ENCODE peak calls at places on chromosome 15, in six cellular contexts. One of them, this sample, is unnamed.

GRCh38 chr15:70430029-70430428 is 332.3 kb upstream of the TLE3 start:
- DNase-seq in K562: no peak
- DNase-seq in SK-N-SH: no peak
- DNase-seq in GM12878: no peak
- DNase-seq in HepG2: no peak
- DNase-seq in HCT116: no peak
- DNase-seq in this sample: no peak

GRCh38 chr15:94620632-94621031 is 389.3 kb downstream of the MCTP2 start:
- DNase-seq in K562: no peak
- DNase-seq in SK-N-SH: no peak
- DNase-seq in GM12878: no peak
- DNase-seq in HepG2: no peak
- DNase-seq in HCT116: no peak
- DNase-seq in this sample: no peak

GRCh38 chr15:82533801-82534200 is 6.5 kb downstream of the RPS17 start:
- DNase-seq in K562: peak
- DNase-seq in SK-N-SH: no peak
- DNase-seq in GM12878: no peak
- DNase-seq in HepG2: no peak
- DNase-seq in HCT116: no peak
- DNase-seq in this sample: no peak

GRCh38 chr15:65829150-65829764 is 37.2 kb upstream of the DENND4A start:
- DNase-seq in K562: peak
- DNase-seq in SK-N-SH: peak
- DNase-seq in GM12878: no peak
- DNase-seq in HepG2: peak
- DNase-seq in HCT116: peak
- DNase-seq in this sample: peak

GRCh38 chr15:62644874-62645755 is 397.4 kb upstream of the TPM1 start:
- DNase-seq in K562: no peak
- DNase-seq in SK-N-SH: no peak
- DNase-seq in GM12878: no peak
- DNase-seq in HepG2: peak
- DNase-seq in HCT116: no peak
- DNase-seq in this sample: no peak

GRCh38 chr15:40960151-40960885 is 7.0 kb downstream of the CHAC1 start:
- DNase-seq in K562: no peak
- DNase-seq in SK-N-SH: no peak
- DNase-seq in GM12878: no peak
- DNase-seq in HepG2: no peak
- DNase-seq in HCT116: no peak
- DNase-seq in this sample: no peak

GRCh38 chr15:65371976-65372786 is 5.6 kb downstream of the IGDCC3 start:
- DNase-seq in K562: no peak
- DNase-seq in SK-N-SH: no peak
- DNase-seq in GM12878: no peak
- DNase-seq in HepG2: no peak
- DNase-seq in HCT116: no peak
- DNase-seq in this sample: no peak

GRCh38 chr15:79680721-79681120 is 216.1 kb downstream of the MTHFS start:
- DNase-seq in K562: no peak
- DNase-seq in SK-N-SH: no peak
- DNase-seq in GM12878: peak
- DNase-seq in HepG2: no peak
- DNase-seq in HCT116: no peak
- DNase-seq in this sample: peak

GRCh38 chr15:96342611-96343528 is 12.4 kb downstream of the NR2F2 start:
- DNase-seq in K562: no peak
- DNase-seq in SK-N-SH: no peak
- DNase-seq in GM12878: no peak
- DNase-seq in HepG2: no peak
- DNase-seq in HCT116: no peak
- DNase-seq in this sample: no peak

GRCh38 chr15:58677426-58677825 is 72.1 kb downstream of the ADAM10 start:
- DNase-seq in K562: no peak
- DNase-seq in SK-N-SH: no peak
- DNase-seq in GM12878: no peak
- DNase-seq in HepG2: no peak
- DNase-seq in HCT116: no peak
- DNase-seq in this sample: no peak

GRCh38 chr15:79004336-79004735 is 59.5 kb upstream of the CTSH start:
- DNase-seq in K562: peak
- DNase-seq in SK-N-SH: no peak
- DNase-seq in GM12878: peak
- DNase-seq in HepG2: peak
- DNase-seq in HCT116: peak
- DNase-seq in this sample: peak

GRCh38 chr15:31042731-31043130 is 51.3 kb upstream of the MTMR10 start:
- DNase-seq in K562: no peak
- DNase-seq in SK-N-SH: no peak
- DNase-seq in GM12878: no peak
- DNase-seq in HepG2: no peak
- DNase-seq in HCT116: no peak
- DNase-seq in this sample: no peak

GRCh38 chr15:71634820-71635219 is 175.5 kb upstream of the NR2E3 start:
- DNase-seq in K562: no peak
- DNase-seq in SK-N-SH: peak
- DNase-seq in GM12878: no peak
- DNase-seq in HepG2: no peak
- DNase-seq in HCT116: no peak
- DNase-seq in this sample: no peak

GRCh38 chr15:41746802-41747201 is 27.5 kb upstream of the MAPKBP1 start:
- DNase-seq in K562: no peak
- DNase-seq in SK-N-SH: no peak
- DNase-seq in GM12878: no peak
- DNase-seq in HepG2: no peak
- DNase-seq in HCT116: no peak
- DNase-seq in this sample: no peak

GRCh38 chr15:89068325-89068784 is 19.9 kb upstream of the ABHD2 start:
- DNase-seq in K562: no peak
- DNase-seq in SK-N-SH: no peak
- DNase-seq in GM12878: peak
- DNase-seq in HepG2: no peak
- DNase-seq in HCT116: no peak
- DNase-seq in this sample: no peak

GRCh38 chr15:45199136-45199810 is 11.5 kb upstream of the SHF start:
- DNase-seq in K562: no peak
- DNase-seq in SK-N-SH: no peak
- DNase-seq in GM12878: peak
- DNase-seq in HepG2: peak
- DNase-seq in HCT116: no peak
- DNase-seq in this sample: no peak

GRCh38 chr15:40637221-40637745 is 43.2 kb downstream of the KNL1 start:
- DNase-seq in K562: no peak
- DNase-seq in SK-N-SH: peak
- DNase-seq in GM12878: no peak
- DNase-seq in HepG2: no peak
- DNase-seq in HCT116: no peak
- DNase-seq in this sample: no peak

GRCh38 chr15:63891079-63891762 is 57.5 kb upstream of the HERC1 start:
- DNase-seq in K562: peak
- DNase-seq in SK-N-SH: peak
- DNase-seq in GM12878: peak
- DNase-seq in HepG2: peak
- DNase-seq in HCT116: peak
- DNase-seq in this sample: peak

GRCh38 chr15:90751300-90751825 is 34.2 kb downstream of the BLM start:
- DNase-seq in K562: no peak
- DNase-seq in SK-N-SH: no peak
- DNase-seq in GM12878: no peak
- DNase-seq in HepG2: peak
- DNase-seq in HCT116: no peak
- DNase-seq in this sample: no peak

GRCh38 chr15:90744759-90745402 is 27.7 kb downstream of the BLM start:
- DNase-seq in K562: no peak
- DNase-seq in SK-N-SH: no peak
- DNase-seq in GM12878: no peak
- DNase-seq in HepG2: no peak
- DNase-seq in HCT116: no peak
- DNase-seq in this sample: no peak

GRCh38 chr15:90749754-90750153 is 32.6 kb downstream of the BLM start:
- DNase-seq in K562: no peak
- DNase-seq in SK-N-SH: no peak
- DNase-seq in GM12878: no peak
- DNase-seq in HepG2: no peak
- DNase-seq in HCT116: no peak
- DNase-seq in this sample: no peak

GRCh38 chr15:90750186-90750585 is 33.0 kb downstream of the BLM start:
- DNase-seq in K562: no peak
- DNase-seq in SK-N-SH: no peak
- DNase-seq in GM12878: no peak
- DNase-seq in HepG2: no peak
- DNase-seq in HCT116: no peak
- DNase-seq in this sample: no peak
- TF ChIP-seq JUND in K562: no peak
- TF ChIP-seq JUND in SK-N-SH: no peak
- TF ChIP-seq JUND in GM12878: no peak
- TF ChIP-seq JUND in HepG2: no peak
- TF ChIP-seq JUND in HCT116: no peak
- TF ChIP-seq JUND in this sample: no peak

GRCh38 chr15:73930790-73931281 is 4.6 kb downstream of the LOXL1 start:
- DNase-seq in K562: no peak
- DNase-seq in SK-N-SH: no peak
- DNase-seq in GM12878: no peak
- DNase-seq in HepG2: no peak
- DNase-seq in HCT116: no peak
- DNase-seq in this sample: no peak
- TF ChIP-seq JUND in K562: no peak
- TF ChIP-seq JUND in SK-N-SH: peak
- TF ChIP-seq JUND in GM12878: no peak
- TF ChIP-seq JUND in HepG2: no peak
- TF ChIP-seq JUND in HCT116: no peak
- TF ChIP-seq JUND in this sample: no peak

GRCh38 chr15:85622432-85622831 is 172.3 kb downstream of the KLHL25 start:
- DNase-seq in K562: no peak
- DNase-seq in SK-N-SH: no peak
- DNase-seq in GM12878: no peak
- DNase-seq in HepG2: no peak
- DNase-seq in HCT116: no peak
- DNase-seq in this sample: no peak
- TF ChIP-seq JUND in K562: no peak
- TF ChIP-seq JUND in SK-N-SH: no peak
- TF ChIP-seq JUND in GM12878: no peak
- TF ChIP-seq JUND in HepG2: no peak
- TF ChIP-seq JUND in HCT116: no peak
- TF ChIP-seq JUND in this sample: no peak

GRCh38 chr15:53588773-53589172 is 170.7 kb downstream of the WDR72 start:
- DNase-seq in K562: no peak
- DNase-seq in SK-N-SH: no peak
- DNase-seq in GM12878: no peak
- DNase-seq in HepG2: no peak
- DNase-seq in HCT116: no peak
- DNase-seq in this sample: no peak
- TF ChIP-seq JUND in K562: no peak
- TF ChIP-seq JUND in SK-N-SH: no peak
- TF ChIP-seq JUND in GM12878: no peak
- TF ChIP-seq JUND in HepG2: no peak
- TF ChIP-seq JUND in HCT116: no peak
- TF ChIP-seq JUND in this sample: no peak

GRCh38 chr15:81484076-81484475 is 110.1 kb upstream of the TMC3 start:
- DNase-seq in K562: no peak
- DNase-seq in SK-N-SH: no peak
- DNase-seq in GM12878: no peak
- DNase-seq in HepG2: no peak
- DNase-seq in HCT116: no peak
- DNase-seq in this sample: no peak

GRCh38 chr15:81483496-81483895 is 109.5 kb upstream of the TMC3 start:
- DNase-seq in K562: no peak
- DNase-seq in SK-N-SH: no peak
- DNase-seq in GM12878: no peak
- DNase-seq in HepG2: no peak
- DNase-seq in HCT116: no peak
- DNase-seq in this sample: no peak

GRCh38 chr15:81481326-81481725 is 107.3 kb upstream of the TMC3 start:
- DNase-seq in K562: no peak
- DNase-seq in SK-N-SH: no peak
- DNase-seq in GM12878: no peak
- DNase-seq in HepG2: no peak
- DNase-seq in HCT116: no peak
- DNase-seq in this sample: no peak

GRCh38 chr15:81475926-81476325 is 101.9 kb upstream of the TMC3 start:
- DNase-seq in K562: no peak
- DNase-seq in SK-N-SH: no peak
- DNase-seq in GM12878: no peak
- DNase-seq in HepG2: no peak
- DNase-seq in HCT116: no peak
- DNase-seq in this sample: no peak

DNA sequence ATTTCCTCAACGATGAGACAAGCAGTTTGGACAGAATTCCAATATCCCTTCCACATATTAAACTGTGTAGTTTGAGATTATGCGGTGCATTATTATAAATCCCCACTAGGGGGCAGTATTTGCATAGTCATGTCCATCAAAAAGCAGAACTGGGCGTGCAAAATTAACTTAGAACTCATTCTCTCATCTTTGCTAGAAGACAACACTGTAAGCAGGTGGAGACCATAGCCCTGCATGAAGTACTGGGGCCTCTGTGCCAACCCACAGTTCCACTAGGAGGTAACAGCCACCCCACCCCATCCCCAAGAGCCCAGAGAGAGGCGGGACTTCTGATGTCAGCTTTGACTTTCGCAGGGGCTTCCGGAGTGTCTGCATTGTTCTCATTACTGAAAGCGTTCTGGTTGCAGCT is 106.6 kb upstream of the TMC3 start:
- DNase-seq in K562: peak
- DNase-seq in SK-N-SH: peak
- DNase-seq in GM12878: peak
- DNase-seq in HepG2: peak
- DNase-seq in HCT116: peak
- DNase-seq in this sample: peak
- TF ChIP-seq JUND in K562: no peak
- TF ChIP-seq JUND in SK-N-SH: no peak
- TF ChIP-seq JUND in GM12878: no peak
- TF ChIP-seq JUND in HepG2: no peak
- TF ChIP-seq JUND in HCT116: no peak
- TF ChIP-seq JUND in this sample: no peak

GRCh38 chr15:77521206-77521605 is 100.5 kb downstream of the HMG20A start:
- DNase-seq in K562: no peak
- DNase-seq in SK-N-SH: no peak
- DNase-seq in GM12878: no peak
- DNase-seq in HepG2: no peak
- DNase-seq in HCT116: no peak
- DNase-seq in this sample: no peak
- TF ChIP-seq JUND in K562: no peak
- TF ChIP-seq JUND in SK-N-SH: no peak
- TF ChIP-seq JUND in GM12878: no peak
- TF ChIP-seq JUND in HepG2: no peak
- TF ChIP-seq JUND in HCT116: no peak
- TF ChIP-seq JUND in this sample: no peak